ENCODE peak calls at places on chromosomes 5 and 9, in eight cellular contexts. G is fibroblast of lung; F is stimulated activated CD8-positive, alpha-beta memory T cell treated with anti-CD3 and anti-CD28 coated beads, Interleukin-4, amount 100 ng/mL, for 24 hours; C is AG04450; X is thyroid gland; W is GM10248; A is aorta; U is mucosa of gallbladder. Z is an unnamed sample.

GRCh38 chr5:73419414-73420390 is 28.9 kb downstream of the FOXD1 start:
- DNase-seq in G (peak; percentile 90), F (no peak), C (peak; percentile 69), X (no peak), W (no peak), A (peak; percentile 83), U (no peak), Z (no peak)

GRCh38 chr5:122182491-122182921 is 53.2 kb downstream of the ZNF474 start:
- DNase-seq in G (peak; percentile 85), F (no peak), C (peak; percentile 52), X (peak; percentile 86), W (no peak), A (peak; percentile 73), U (no peak), Z (peak; percentile 51)

GRCh38 chr9:76687861-76688374 is 76.3 kb upstream of the PCA3 start:
- DNase-seq in G (peak; percentile 78), F (no peak), C (no peak), X (no peak), W (no peak), A (no peak), U (no peak), Z (no peak)

GRCh38 chr5:92401492-92401891 is 1018.4 kb upstream of the ARRDC3 start:
- DNase-seq in G (peak; percentile 23), F (no peak), C (no peak), X (peak; percentile 32), W (no peak), A (no peak), U (no peak), Z (no peak)

GRCh38 chr5:174343826-174344225 is 298.3 kb downstream of the NSG2 start:
- DNase-seq in G (no peak), F (no peak), C (no peak), X (no peak), W (no peak), A (no peak), U (no peak), Z (no peak)

GRCh38 chr9:128120061-128120740 is 7.3 kb downstream of the PTGES2 start:
- DNase-seq in G (no peak), F (no peak), C (no peak), X (no peak), W (no peak), A (peak; percentile 63), U (no peak), Z (no peak)

GRCh38 chr9:134851015-134851414 is 29.6 kb upstream of the FCN2 start:
- DNase-seq in G (no peak), F (no peak), C (no peak), X (no peak), W (no peak), A (peak; percentile 67), U (no peak), Z (no peak)

GRCh38 chr5:74636149-74636548 is 4.4 kb downstream of the ENC1 start:
- DNase-seq in G (no peak), F (no peak), C (no peak), X (no peak), W (no peak), A (no peak), U (no peak), Z (no peak)

GRCh38 chr5:176570044-176570443 is 20.9 kb downstream of the CDHR2 start:
- DNase-seq in G (peak; percentile 54), F (no peak), C (peak; percentile 4), X (no peak), W (no peak), A (no peak), U (no peak), Z (no peak)

GRCh38 chr9:134699343-134699740 is 57.7 kb downstream of the COL5A1 start:
- DNase-seq in G (peak; percentile 66), F (no peak), C (no peak), X (no peak), W (no peak), A (no peak), U (no peak), Z (no peak)

GRCh38 chr9:124468061-124468740 is 17.9 kb downstream of the ADGRD2 start:
- DNase-seq in G (no peak), F (no peak), C (no peak), X (no peak), W (no peak), A (peak; percentile 67), U (no peak), Z (no peak)

GRCh38 chr5:134141346-134142050 is 27.0 kb downstream of the TCF7 start:
- DNase-seq in G (no peak), F (no peak), C (no peak), X (no peak), W (no peak), A (no peak), U (no peak), Z (no peak)

GRCh38 chr9:16012621-16013020 is 459.8 kb downstream of the CCDC171 start:
- DNase-seq in G (no peak), F (no peak), C (no peak), X (no peak), W (no peak), A (no peak), U (no peak), Z (no peak)

GRCh38 chr5:103117471-103117991 is 2.4 kb downstream of the GIN1 start:
- DNase-seq in G (peak; percentile 6), F (no peak), C (no peak), X (no peak), W (no peak), A (no peak), U (no peak), Z (no peak)

GRCh38 chr5:110398951-110399350 is 327.5 kb downstream of the TMEM232 start:
- DNase-seq in G (no peak), F (no peak), C (no peak), X (no peak), W (no peak), A (no peak), U (no peak), Z (no peak)

GRCh38 chr9:108021311-108021710 is 531.7 kb upstream of the KLF4 start:
- DNase-seq in G (no peak), F (no peak), C (no peak), X (no peak), W (no peak), A (no peak), U (no peak), Z (no peak)

GRCh38 chr5:132449060-132449459 is 41.5 kb downstream of the IRF1 start:
- DNase-seq in G (no peak), F (no peak), C (no peak), X (no peak), W (no peak), A (no peak), U (no peak), Z (no peak)

GRCh38 chr5:116738270-116738947 is 163.8 kb upstream of the SEMA6A start:
- DNase-seq in G (no peak), F (no peak), C (no peak), X (no peak), W (no peak), A (no peak), U (no peak), Z (no peak)

GRCh38 chr9:127096208-127096607 is 26.2 kb downstream of the ANGPTL2 start:
- DNase-seq in G (no peak), F (no peak), C (no peak), X (no peak), W (no peak), A (no peak), U (no peak), Z (no peak)

GRCh38 chr5:19853616-19854240 is 134.3 kb downstream of the CDH18 start:
- DNase-seq in G (peak; percentile 55), F (no peak), C (peak; percentile 46), X (no peak), W (no peak), A (no peak), U (no peak), Z (no peak)

GRCh38 chr9:133483611-133484010 is 4.7 kb upstream of the SLC2A6 start:
- DNase-seq in G (no peak), F (no peak), C (no peak), X (no peak), W (no peak), A (peak; percentile 55), U (no peak), Z (no peak)

GRCh38 chr5:57298985-57299491 is 125.2 kb downstream of the GPBP1 start:
- DNase-seq in G (peak; percentile 90), F (no peak), C (peak; percentile 76), X (no peak), W (peak; percentile 29), A (no peak), U (peak; percentile 55), Z (peak; percentile 49)

GRCh38 chr5:71922584-71923106 is 184.6 kb upstream of the MAP1B start:
- DNase-seq in G (no peak), F (no peak), C (no peak), X (no peak), W (no peak), A (no peak), U (peak; percentile 26), Z (no peak)

GRCh38 chr9:35748858-35749514 is at the start of the genes GBA2 and RGP1:
- DNase-seq in G (peak; percentile 69), F (peak; percentile 66), C (no peak), X (peak; percentile 85), W (peak; percentile 87), A (peak; percentile 94), U (peak; percentile 81), Z (peak; percentile 86)

GRCh38 chr5:73853091-73853490 is 227.1 kb downstream of the ARHGEF28 start:
- DNase-seq in G (peak; percentile 44), F (no peak), C (peak; percentile 11), X (no peak), W (no peak), A (no peak), U (no peak), Z (no peak)

GRCh38 chr5:177131711-177132503 is 1.7 kb upstream of the NSD1 start:
- DNase-seq in G (no peak), F (no peak), C (no peak), X (peak; percentile 33), W (no peak), A (peak; percentile 78), U (no peak), Z (no peak)

GRCh38 chr5:40080191-40080590 is 599.5 kb upstream of the PTGER4 start:
- DNase-seq in G (no peak), F (no peak), C (no peak), X (no peak), W (no peak), A (no peak), U (no peak), Z (no peak)

GRCh38 chr9:117153021-117153420 is 261.8 kb downstream of the ASTN2 start:
- DNase-seq in G (no peak), F (no peak), C (no peak), X (no peak), W (no peak), A (no peak), U (no peak), Z (no peak)

GRCh38 chr5:135128361-135128760 is 94.3 kb upstream of the PITX1 start:
- DNase-seq in G (no peak), F (no peak), C (no peak), X (no peak), W (no peak), A (no peak), U (no peak), Z (no peak)

GRCh38 chr5:124596595-124597388 is 149.6 kb downstream of the ZNF608 start:
- DNase-seq in G (peak; percentile 78), F (no peak), C (peak; percentile 82), X (no peak), W (no peak), A (no peak), U (peak; percentile 36), Z (no peak)

GRCh38 chr5:96765043-96765442 is 42.7 kb downstream of the ERAP1 start:
- DNase-seq in G (no peak), F (no peak), C (no peak), X (no peak), W (no peak), A (no peak), U (no peak), Z (no peak)

GRCh38 chr9:137423001-137423809 is at the start of the genes EXD3 and NOXA1:
- DNase-seq in G (peak; percentile 93), F (peak; percentile 91), C (peak; percentile 71), X (peak; percentile 92), W (peak; percentile 99), A (peak; percentile 98), U (peak; percentile 93), Z (peak; percentile 95)

GRCh38 chr9:99978221-99978620 is 71.8 kb downstream of the STX17 start:
- DNase-seq in G (no peak), F (no peak), C (no peak), X (no peak), W (no peak), A (no peak), U (no peak), Z (no peak)

GRCh38 chr9:82117025-82117424 is 128.5 kb downstream of the SPATA31D1 start:
- DNase-seq in G (peak; percentile 14), F (no peak), C (no peak), X (peak; percentile 20), W (no peak), A (no peak), U (no peak), Z (no peak)

Z was measured in ureter.